ENCODE peak calls at places on chromosomes 4 and X, in six cellular contexts. Y is AG09309, I is astrocyte of the spinal cord, T is HL-60, V is choroid plexus epithelial cell, L is fibroblast of the aortic adventitia. J is an unnamed sample.

GRCh38 chr4:26105815-26106699 is 192.0 kb downstream of the SMIM20 start:
- DNase-seq in Y (no peak), I (peak; percentile 62), T (no peak), V (peak; percentile 65), L (peak; percentile 76), J (peak; percentile 42)

GRCh38 chr4:162272215-162272614 is 108.4 kb upstream of the FSTL5 start:
- DNase-seq in Y (no peak), I (no peak), T (no peak), V (no peak), L (no peak), J (no peak)

GRCh38 chr4:53629296-53629695 is 38.0 kb upstream of the LNX1 start:
- DNase-seq in Y (no peak), I (no peak), T (no peak), V (no peak), L (peak; percentile 11), J (peak; percentile 62)

GRCh38 chr4:153651041-153651960 is 32.8 kb upstream of the TLR2 start:
- DNase-seq in Y (no peak), I (peak; percentile 13), T (peak; percentile 88), V (peak; percentile 53), L (no peak), J (no peak)

GRCh38 chr4:133149932-133150642 is 993 bp downstream of the PCDH10 start:
- DNase-seq in Y (no peak), I (peak; percentile 26), T (no peak), V (peak; percentile 15), L (no peak), J (no peak)

GRCh38 chrX:151694661-151695582 is at the start of gene PRRG3:
- DNase-seq in Y (no peak), I (no peak), T (no peak), V (no peak), L (no peak), J (no peak)

GRCh38 chr4:98501383-98501782 is 157.0 kb downstream of the TSPAN5 start:
- DNase-seq in Y (no peak), I (no peak), T (no peak), V (no peak), L (no peak), J (no peak)

GRCh38 chr4:115918149-115918548 is 804.7 kb upstream of the NDST4 start:
- DNase-seq in Y (no peak), I (no peak), T (peak; percentile 57), V (no peak), L (no peak), J (no peak)

GRCh38 chr4:127781303-127782024 is 658 bp upstream of the HSPA4L start:
- DNase-seq in Y (no peak), I (peak; percentile 57), T (no peak), V (peak; percentile 43), L (no peak), J (peak; percentile 46)

GRCh38 chr4:173168396-173169177 is at the start of gene GALNT7:
- DNase-seq in Y (no peak), I (peak; percentile 67), T (no peak), V (peak; percentile 57), L (peak; percentile 37), J (peak; percentile 23)

GRCh38 chr4:84666444-84666843 is 83.5 kb downstream of the CDS1 start:
- DNase-seq in Y (no peak), I (no peak), T (no peak), V (no peak), L (no peak), J (no peak)

GRCh38 chr4:34200535-34200934 is 2043.8 kb downstream of the ARAP2 start:
- DNase-seq in Y (no peak), I (no peak), T (no peak), V (no peak), L (no peak), J (no peak)

GRCh38 chr4:186104895-186105720 is 604 bp downstream of the FAM149A start:
- DNase-seq in Y (no peak), I (no peak), T (no peak), V (peak; percentile 5), L (no peak), J (no peak)

GRCh38 chrX:68833448-68833805 is 4.6 kb downstream of the EFNB1 start:
- DNase-seq in Y (no peak), I (no peak), T (no peak), V (no peak), L (no peak), J (no peak)

GRCh38 chrX:111743316-111743715 is 62.3 kb downstream of the ALG13 start:
- DNase-seq in Y (peak; percentile 7), I (no peak), T (peak; percentile 18), V (no peak), L (no peak), J (peak; percentile 9)

GRCh38 chrX:69674891-69675290 is 59.0 kb downstream of the EDA start:
- DNase-seq in Y (no peak), I (no peak), T (no peak), V (no peak), L (no peak), J (no peak)

GRCh38 chr4:147117400-147117799 is 171.7 kb upstream of the TTC29 start:
- DNase-seq in Y (no peak), I (no peak), T (no peak), V (peak; percentile 33), L (peak; percentile 81), J (no peak)

GRCh38 chrX:110414679-110415439 is 56.2 kb downstream of the RTL9 start:
- DNase-seq in Y (no peak), I (peak; percentile 60), T (no peak), V (peak; percentile 23), L (peak; percentile 77), J (peak; percentile 77)

GRCh38 chrX:1537031-1537715 is at the start of gene P2RY8:
- DNase-seq in Y (no peak), I (no peak), T (peak; percentile 75), V (peak; percentile 41), L (no peak), J (peak; percentile 32)
- TF ChIP-seq CTCF in Y (no peak), I (no peak), T (no peak), V (no peak), L (no peak), J (no peak)

DNA sequence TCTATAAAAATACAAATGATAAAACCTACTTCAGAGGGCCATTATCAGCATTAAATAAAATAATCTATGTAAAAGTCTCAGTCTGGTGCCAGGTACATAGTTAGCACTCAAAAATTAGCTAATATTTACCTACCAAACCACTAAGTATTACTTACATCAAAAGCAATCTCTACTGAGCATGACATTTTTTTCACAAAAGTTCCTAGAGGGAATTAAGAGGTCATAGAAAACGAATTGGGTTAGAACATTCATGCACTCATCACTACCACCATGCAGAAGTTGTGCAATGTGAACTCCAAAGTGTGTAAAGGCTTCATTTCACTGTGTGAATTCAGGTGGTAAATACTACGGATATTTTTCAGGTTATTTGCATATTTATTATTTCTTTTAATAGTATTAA is 209.5 kb upstream of the FGF13 start:
- DNase-seq in Y (no peak), I (no peak), T (no peak), V (no peak), L (no peak), J (no peak)
- H3K4me3 ChIP-seq in Y (no peak overlapping the region), I (no peak overlapping the region), T (no peak overlapping the region), V (no peak overlapping the region), L (no peak overlapping the region), J (no peak overlapping the region)

GRCh38 chrX:46836701-46837542 is at the start of gene RP2:
- DNase-seq in Y (peak; percentile 66), I (peak; percentile 94), T (peak; percentile 82), V (peak; percentile 95), L (peak; percentile 92), J (peak; percentile 93)

DNA sequence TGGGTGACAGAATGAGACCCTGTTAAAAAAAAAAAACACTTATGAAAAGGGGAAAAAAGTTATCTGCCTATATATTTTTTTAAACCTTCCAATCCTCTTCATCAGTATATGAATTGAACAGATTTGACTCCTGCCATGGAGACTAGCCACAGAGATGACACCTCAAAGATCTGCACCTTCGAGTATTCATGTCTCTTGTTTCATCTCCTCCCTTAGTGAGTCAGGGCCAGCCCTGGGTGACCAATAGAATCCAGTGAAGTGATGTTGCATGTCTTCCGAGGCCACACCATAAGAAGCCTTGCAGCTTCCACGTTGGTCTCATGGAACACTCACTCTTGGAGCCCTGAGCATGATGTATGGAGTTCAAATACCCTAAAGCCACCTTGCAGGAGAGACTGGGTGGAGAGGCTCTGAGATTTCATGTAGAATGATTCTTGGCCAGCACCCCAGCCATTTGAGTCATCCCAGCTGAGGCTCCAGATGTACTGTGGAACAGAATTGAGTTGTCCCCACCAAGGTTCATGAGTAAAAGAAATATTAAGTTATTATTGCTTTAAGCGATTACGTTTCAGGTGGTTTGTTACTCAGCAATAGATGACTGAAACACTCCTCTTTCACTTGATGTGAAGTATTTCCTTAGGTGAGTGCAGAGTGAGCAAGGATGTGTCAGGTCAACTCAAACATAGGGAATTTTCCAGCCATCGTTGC is 5.1 kb upstream of the RP2 start:
- DNase-seq in Y (no peak), I (peak; percentile 60), T (no peak), V (peak; percentile 46), L (peak; percentile 59), J (peak; percentile 35)
- TF ChIP-seq CTCF in Y (no peak), I (no peak), T (no peak), V (no peak), L (no peak), J (no peak)

DNA sequence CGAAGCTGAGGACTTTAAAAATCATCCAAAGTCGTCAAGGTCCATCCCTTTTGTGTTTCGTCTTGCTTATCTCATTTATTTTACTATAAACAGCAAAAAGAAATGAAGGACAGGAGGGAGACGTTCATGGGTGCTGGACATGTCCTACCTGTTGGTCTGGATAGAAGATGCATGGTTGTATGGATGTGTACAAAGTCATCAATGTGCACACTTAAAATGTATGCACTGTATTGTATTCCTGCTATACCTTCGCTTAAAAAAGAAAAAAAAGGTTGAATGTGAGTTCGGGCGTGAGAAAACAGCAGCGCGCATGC is 313 bp upstream of the BLOC1S4 start:
- DNase-seq in Y (no peak), I (no peak), T (no peak), V (no peak), L (no peak), J (no peak)
- H3K4me3 ChIP-seq in Y (peak overlapping the region; percentile 84), I (peak overlapping the region; percentile 80), T (peak overlapping the region; percentile 59), V (peak overlapping the region; percentile 88), L (peak overlapping the region; percentile 95), J (peak overlapping the region; percentile 91)

DNA sequence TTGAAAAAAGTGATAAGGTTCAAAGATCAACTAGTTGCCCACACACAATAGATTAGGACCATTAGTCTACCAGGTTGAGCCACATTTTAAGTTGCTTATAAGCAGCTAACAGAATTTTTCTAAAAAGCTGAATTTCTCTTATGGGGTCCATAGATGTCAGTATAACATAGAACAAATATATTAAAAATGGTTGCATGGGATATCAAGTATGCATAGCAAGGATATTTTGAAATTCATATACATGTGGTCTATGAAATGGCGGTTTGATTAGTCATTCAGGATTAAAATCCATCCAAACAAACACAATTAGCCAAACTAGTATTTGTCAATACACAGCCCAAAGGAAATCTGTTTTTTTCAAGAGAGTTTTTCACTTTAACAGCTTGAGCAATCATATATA is 33.5 kb upstream of the AMOT start:
- DNase-seq in Y (no peak), I (no peak), T (no peak), V (no peak), L (peak; percentile 0), J (peak; percentile 43)
- TF ChIP-seq CTCF in Y (no peak), I (peak; percentile 4), T (no peak), V (no peak), L (no peak), J (peak; percentile 27)

J was measured in AG10803.